ENCODE peak calls at places on chromosomes 6 and 20, in seven cellular contexts. V is choroid plexus epithelial cell, D is breast epithelium, M is GM10248, T is lower leg skin, E is WTC11, Y is OCI-LY7. W is an unnamed sample.

GRCh38 chr6:26071135-26071534 is 16.1 kb upstream of the HFE start:
- DNase-seq in E (peak), V (peak), M (no peak), D (no peak), T (peak), Y (no peak), W (no peak)

GRCh38 chr20:17617212-17617867 is 47.5 kb downstream of the DSTN start:
- DNase-seq in M (peak), Y (peak), E (peak), T (no peak), V (peak), D (peak), W (peak)

GRCh38 chr20:3158968-3159431 is 665 bp downstream of the FASTKD5 start:
- DNase-seq in V (peak), M (no peak), T (no peak), Y (peak), E (no peak), D (no peak), W (no peak)

GRCh38 chr6:129644567-129645015 is 65.4 kb downstream of the ARHGAP18 start:
- DNase-seq in D (no peak), V (peak), T (no peak), Y (no peak), M (no peak), E (no peak), W (no peak)

GRCh38 chr20:48682529-48683385 is 145.0 kb downstream of the PREX1 start:
- DNase-seq in M (no peak), Y (no peak), E (peak), V (peak), T (peak), D (peak), W (peak)

GRCh38 chr6:112639436-112639835 is 292.3 kb downstream of the RFPL4B start:
- DNase-seq in V (peak), M (no peak), T (no peak), E (no peak), D (no peak), Y (no peak), W (no peak)

GRCh38 chr6:14896475-14896874 is 349.4 kb upstream of the JARID2 start:
- DNase-seq in M (no peak), V (no peak), E (no peak), D (no peak), Y (no peak), T (no peak), W (no peak)

GRCh38 chr6:168332020-168332419 is 12.4 kb upstream of the DACT2 start:
- DNase-seq in M (no peak), E (no peak), V (no peak), T (no peak), Y (no peak), D (no peak), W (no peak)

GRCh38 chr6:87538510-87539260 is 51.1 kb downstream of the RARS2 start:
- DNase-seq in T (no peak), D (no peak), Y (no peak), V (no peak), M (no peak), E (no peak), W (no peak)

GRCh38 chr20:62887147-62887859 is 25.7 kb upstream of the TCFL5 start:
- DNase-seq in Y (no peak), V (peak), M (no peak), E (no peak), T (peak), D (no peak), W (no peak)

GRCh38 chr6:90434096-90434495 is 137.5 kb upstream of the BACH2 start:
- DNase-seq in Y (no peak), V (peak), E (peak), D (no peak), M (no peak), T (no peak), W (no peak)

GRCh38 chr6:15293674-15294073 is 47.8 kb downstream of the JARID2 start:
- DNase-seq in E (no peak), V (no peak), M (no peak), Y (no peak), T (no peak), D (no peak), W (no peak)

GRCh38 chr20:4082406-4083102 is 67.2 kb upstream of the RNF24 start:
- DNase-seq in V (peak), Y (no peak), M (no peak), E (peak), D (peak), T (peak), W (peak)

GRCh38 chr6:4280031-4280430 is 144.7 kb upstream of the ECI2 start:
- DNase-seq in E (no peak), Y (no peak), M (no peak), V (no peak), T (no peak), D (no peak), W (no peak)

GRCh38 chr20:40657526-40657925 is 31.5 kb downstream of the MAFB start:
- DNase-seq in Y (no peak), D (no peak), V (no peak), E (no peak), M (no peak), T (peak), W (no peak)

GRCh38 chr6:35428421-35429149 is 23.6 kb upstream of the FANCE start:
- DNase-seq in T (no peak), Y (no peak), D (no peak), V (peak), E (no peak), M (no peak), W (no peak)

GRCh38 chr6:6234963-6235362 is 85.5 kb downstream of the F13A1 start:
- DNase-seq in M (no peak), D (no peak), Y (no peak), T (no peak), E (no peak), V (no peak), W (no peak)

GRCh38 chr6:17917837-17918763 is 69.3 kb downstream of the KIF13A start:
- DNase-seq in Y (no peak), M (no peak), T (no peak), D (no peak), V (no peak), E (no peak), W (no peak)

GRCh38 chr6:136466789-136467585 is 83.2 kb downstream of the MAP7 start:
- DNase-seq in M (no peak), T (no peak), V (no peak), D (no peak), Y (no peak), E (no peak), W (no peak)

GRCh38 chr6:140956567-140957306 is 1176.0 kb upstream of the GJE1 start:
- DNase-seq in E (no peak), T (no peak), V (peak), D (no peak), M (no peak), Y (no peak), W (no peak)

GRCh38 chr20:49312661-49313060 is 34.8 kb upstream of the ZNFX1 start:
- DNase-seq in M (no peak), T (no peak), Y (no peak), E (no peak), V (no peak), D (no peak), W (no peak)

GRCh38 chr6:13250703-13251102 is 77.6 kb downstream of the TBC1D7 start:
- DNase-seq in Y (no peak), D (no peak), E (no peak), T (no peak), M (no peak), V (peak), W (no peak)

GRCh38 chr6:42337985-42338572 is 113.6 kb downstream of the TRERF1 start:
- DNase-seq in V (no peak), Y (no peak), T (no peak), D (no peak), E (no peak), M (no peak), W (no peak)

GRCh38 chr6:90319979-90320667 is 23.5 kb upstream of the BACH2 start:
- DNase-seq in E (no peak), V (no peak), D (no peak), M (no peak), Y (no peak), T (no peak), W (no peak)

GRCh38 chr6:24980507-24981384 is 45.0 kb upstream of the RIPOR2 start:
- DNase-seq in T (no peak), Y (no peak), E (peak), V (peak), D (no peak), M (no peak), W (no peak)

GRCh38 chr6:163600331-163600730 is 185.8 kb downstream of the QKI start:
- DNase-seq in V (no peak), D (peak), M (no peak), T (no peak), E (no peak), Y (no peak), W (no peak)

GRCh38 chr20:54559890-54560289 is 84.5 kb downstream of the DOK5 start:
- DNase-seq in M (no peak), D (no peak), Y (no peak), T (no peak), V (no peak), E (no peak), W (no peak)

GRCh38 chr6:105487040-105487787 is 84.3 kb upstream of the PREP start:
- DNase-seq in V (no peak), E (no peak), T (no peak), M (no peak), Y (peak), D (no peak), W (no peak)

GRCh38 chr6:141988954-141989705 is 143.6 kb upstream of the GJE1 start:
- DNase-seq in T (no peak), E (peak), Y (peak), D (no peak), M (peak), V (peak), W (no peak)

GRCh38 chr6:160222491-160222890 is 36.1 kb downstream of the SLC22A2 start:
- DNase-seq in E (peak), M (no peak), Y (no peak), V (no peak), T (no peak), D (no peak), W (no peak)

GRCh38 chr6:160217863-160218262 is 40.8 kb downstream of the SLC22A2 start:
- DNase-seq in V (no peak), T (no peak), E (no peak), Y (no peak), M (no peak), D (no peak), W (no peak)

GRCh38 chr6:160221918-160222317 is 36.7 kb downstream of the SLC22A2 start:
- DNase-seq in E (no peak), T (no peak), D (no peak), M (no peak), V (no peak), Y (no peak), W (no peak)

GRCh38 chr6:160224599-160225237 is 33.9 kb downstream of the SLC22A2 start:
- DNase-seq in M (no peak), V (no peak), T (no peak), E (no peak), D (no peak), Y (no peak), W (no peak)

DNA sequence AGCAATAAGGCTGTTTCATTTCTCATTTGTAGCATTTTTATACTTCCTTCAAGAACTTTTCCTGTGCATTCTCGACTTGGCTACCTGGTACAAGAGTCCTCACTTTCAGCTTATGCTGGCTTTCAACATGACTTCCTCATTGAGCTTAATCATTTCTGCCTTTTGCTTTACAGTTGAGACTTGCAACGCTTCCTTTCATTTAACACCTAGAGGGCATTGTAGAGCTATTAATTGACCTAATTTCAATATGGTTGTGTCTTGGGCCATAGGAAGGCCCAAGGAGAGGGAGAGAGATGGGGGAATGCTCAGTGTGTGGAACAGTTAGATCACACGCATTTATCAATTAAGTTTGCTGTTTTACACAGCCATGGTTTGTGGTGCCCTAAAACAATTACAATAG is 37.2 kb downstream of the SLC22A2 start:
- DNase-seq in M (no peak), Y (peak), V (peak), T (no peak), E (no peak), D (no peak), W (no peak)
- TF ChIP-seq CTCF in M (no peak), Y (peak), V (no peak), T (no peak), E (no peak), D (no peak), W (no peak)

GRCh38 chr6:75504902-75505233 is 11.3 kb upstream of the FILIP1 start:
- DNase-seq in E (no peak), M (no peak), Y (no peak), D (no peak), V (peak), T (no peak), W (no peak)
- TF ChIP-seq CTCF in E (no peak), M (no peak), Y (no peak), D (no peak), V (peak), T (no peak), W (no peak)

GRCh38 chr6:30322527-30323501 is 3.9 kb upstream of the TRIM39 start:
- DNase-seq in E (peak), D (no peak), M (no peak), V (peak), T (no peak), Y (no peak), W (no peak)

GRCh38 chr6:30317913-30318589 is 8.7 kb upstream of the TRIM39 start:
- DNase-seq in V (no peak), D (no peak), E (no peak), T (no peak), M (no peak), Y (no peak), W (no peak)

GRCh38 chr6:30321692-30322388 is 4.9 kb upstream of the TRIM39 start:
- DNase-seq in V (no peak), M (no peak), D (no peak), T (no peak), Y (no peak), E (peak), W (no peak)

GRCh38 chr6:30323806-30324205 is 2.9 kb upstream of the TRIM39 start:
- DNase-seq in V (no peak), Y (no peak), T (no peak), M (no peak), D (no peak), E (no peak), W (no peak)

DNA sequence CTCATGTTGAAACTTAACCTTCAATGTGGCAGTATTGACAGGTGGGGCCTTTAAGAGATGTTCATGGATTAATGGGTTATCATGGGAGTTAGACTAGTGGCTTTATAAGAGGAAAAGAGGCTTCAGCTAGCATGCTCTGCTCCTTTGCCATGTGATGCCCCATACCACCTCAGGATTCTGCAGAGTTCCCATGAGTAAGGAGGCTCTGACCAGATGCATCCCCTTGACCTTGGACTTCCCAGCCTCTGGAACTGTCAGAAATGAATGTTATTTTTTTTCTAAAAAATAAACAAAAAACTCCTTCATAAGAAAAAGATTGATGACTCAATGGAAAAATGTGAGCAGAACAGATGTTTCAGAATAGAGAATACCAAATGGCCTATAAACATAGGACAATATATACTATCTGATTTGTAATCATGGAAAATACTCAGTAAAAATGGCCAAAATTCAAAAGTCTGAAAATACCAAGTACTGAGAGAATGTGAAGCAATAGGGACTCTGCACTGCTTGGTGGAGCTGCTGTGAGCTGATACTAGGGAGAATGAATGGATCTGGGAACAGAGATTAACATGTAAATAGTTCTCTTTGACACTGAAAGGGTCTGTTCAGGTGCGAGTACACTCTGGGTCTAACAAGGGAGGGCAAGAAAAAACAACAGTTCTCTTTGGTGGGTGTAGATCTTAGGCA is 7.4 kb upstream of the TRIM39 start:
- DNase-seq in E (no peak), V (no peak), D (no peak), M (no peak), Y (no peak), T (no peak), W (no peak)
- TF ChIP-seq CTCF in E (no peak), V (no peak), D (no peak), M (no peak), Y (no peak), T (no peak), W (no peak)

GRCh38 chr6:33546766-33547165 is 33.3 kb downstream of the BAK1 start:
- DNase-seq in V (no peak), M (no peak), T (no peak), Y (no peak), D (no peak), E (no peak), W (no peak)

GRCh38 chr6:33551538-33551937 is 28.5 kb downstream of the BAK1 start:
- DNase-seq in D (no peak), E (no peak), V (no peak), Y (no peak), M (no peak), T (no peak), W (no peak)

GRCh38 chr6:33549896-33550295 is 30.2 kb downstream of the BAK1 start:
- DNase-seq in M (no peak), V (no peak), T (no peak), Y (no peak), E (no peak), D (no peak), W (no peak)

GRCh38 chr6:33547499-33547898 is 32.6 kb downstream of the BAK1 start:
- DNase-seq in V (no peak), M (no peak), E (no peak), D (no peak), T (no peak), Y (no peak), W (no peak)

DNA sequence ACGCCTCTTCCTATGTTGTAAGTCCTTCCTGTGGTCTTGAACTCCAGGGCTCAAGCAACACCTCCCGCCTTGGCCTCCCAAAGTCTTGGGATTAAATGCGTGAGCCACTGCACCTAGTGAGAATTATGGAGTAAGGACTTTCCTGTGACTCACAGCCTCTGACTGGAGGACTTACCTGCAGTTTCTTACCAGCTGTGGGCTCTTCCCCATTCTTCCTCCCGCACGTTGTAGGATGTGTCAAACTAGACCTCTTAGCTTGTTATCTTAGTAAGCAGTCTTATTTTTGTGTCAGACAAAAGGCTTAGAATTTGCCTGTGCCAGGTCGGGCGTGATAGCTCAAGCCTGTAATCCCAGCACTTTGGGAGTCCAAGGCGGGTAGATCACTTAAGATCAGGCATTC is 30.9 kb downstream of the BAK1 start:
- DNase-seq in M (no peak), E (no peak), V (no peak), T (no peak), D (no peak), Y (no peak), W (no peak)
- TF ChIP-seq CTCF in M (no peak), E (no peak), V (no peak), T (no peak), D (no peak), Y (no peak), W (no peak)

GRCh38 chr6:53411451-53411850 is 62.7 kb upstream of the ELOVL5 start:
- DNase-seq in M (no peak), V (peak), D (no peak), Y (no peak), T (no peak), E (no peak), W (no peak)

GRCh38 chr6:53408826-53409225 is 60.1 kb upstream of the ELOVL5 start:
- DNase-seq in T (no peak), D (no peak), M (no peak), V (no peak), E (no peak), Y (no peak), W (no peak)

GRCh38 chr6:53412316-53412715 is 63.6 kb upstream of the ELOVL5 start:
- DNase-seq in Y (no peak), D (no peak), M (no peak), T (no peak), V (no peak), E (no peak), W (no peak)

GRCh38 chr6:53412751-53413150 is 64.0 kb upstream of the ELOVL5 start:
- DNase-seq in M (no peak), D (no peak), V (no peak), Y (no peak), E (no peak), T (no peak), W (no peak)

DNA sequence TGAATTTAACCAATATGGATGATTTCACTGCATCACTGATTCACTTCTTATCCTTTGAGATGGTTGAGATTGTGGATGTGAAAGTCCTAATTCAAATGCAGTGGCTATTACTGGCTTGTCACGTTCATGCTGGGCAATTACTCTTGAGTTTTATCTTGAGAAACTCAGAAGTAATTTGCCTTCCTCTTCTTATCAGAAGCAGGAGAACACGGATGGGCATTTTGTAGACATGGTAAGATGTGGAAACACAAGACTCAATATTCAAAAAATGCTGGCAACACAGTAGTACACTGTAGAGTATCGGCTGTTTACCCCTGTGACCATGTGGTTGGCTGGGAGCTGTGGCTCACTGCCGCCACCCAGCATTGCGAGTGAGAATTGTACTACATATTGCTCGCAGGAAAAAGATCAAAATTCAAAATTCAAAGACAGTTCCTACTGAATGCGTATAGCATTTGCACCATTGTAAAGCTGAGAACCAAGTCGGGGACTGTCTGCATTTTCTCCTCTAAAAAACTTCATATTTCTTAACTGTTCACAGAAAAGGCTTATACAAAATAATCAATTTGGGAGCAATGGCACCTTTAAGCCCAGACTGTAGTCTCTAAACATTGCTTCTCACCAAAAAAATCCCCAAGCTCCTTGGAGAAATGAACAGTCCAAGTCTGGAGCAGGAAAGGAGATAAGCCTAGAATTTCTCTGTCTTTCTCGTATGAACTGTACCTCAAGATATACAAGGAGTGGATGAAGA is 61.9 kb upstream of the ELOVL5 start:
- DNase-seq in T (no peak), V (peak), E (peak), Y (peak), D (no peak), M (peak), W (no peak)
- TF ChIP-seq CTCF in T (no peak), V (peak), E (peak), Y (peak), D (no peak), M (peak), W (peak)

GRCh38 chr6:20877008-20877937 is 343.0 kb downstream of the CDKAL1 start:
- DNase-seq in E (no peak), V (peak), D (peak), M (peak), T (peak), Y (no peak), W (no peak)

GRCh38 chr6:20873425-20874190 is 339.4 kb downstream of the CDKAL1 start:
- DNase-seq in D (no peak), Y (no peak), M (no peak), V (peak), T (no peak), E (no peak), W (no peak)

GRCh38 chr6:20876016-20876415 is 341.8 kb downstream of the CDKAL1 start:
- DNase-seq in E (no peak), Y (no peak), T (no peak), D (no peak), M (no peak), V (peak), W (no peak)

GRCh38 chr6:20879121-20879520 is 344.9 kb downstream of the CDKAL1 start:
- DNase-seq in M (no peak), D (no peak), Y (no peak), T (no peak), V (no peak), E (no peak), W (no peak)

GRCh38 chr6:20875369-20875963 is 341.2 kb downstream of the CDKAL1 start:
- DNase-seq in E (no peak), T (no peak), V (peak), D (no peak), Y (no peak), M (no peak), W (no peak)
- TF ChIP-seq CTCF in E (no peak), T (no peak), V (peak), D (no peak), Y (peak), M (no peak), W (peak)